ENCODE peak calls at places on chromosomes 12 and 14, in eight cellular contexts. E, W, K, D, S, J, A and X are unnamed samples.
A peak's percentile ranks its signal among the peaks of the same experiment; 100 is the strongest.

GRCh38 chr14:53330441-53330840 is 177.3 kb upstream of the DDHD1 start:
- DNase-seq in A (no peak), D (no peak), J (no peak), E (no peak), S (no peak), W (no peak), K (no peak), X (no peak)

GRCh38 chr14:64038857-64039542 is 186.2 kb downstream of the SYNE2 start:
- DNase-seq in J (no peak), E (no peak), W (no peak), A (no peak), D (no peak), K (peak; percentile 29), S (no peak), X (no peak)

GRCh38 chr12:100716658-100716948 is 78.0 kb upstream of the ANO4 start:
- DNase-seq in W (no peak), D (no peak), E (no peak), A (no peak), J (no peak), K (no peak), S (no peak), X (no peak)

GRCh38 chr12:69555461-69555860 is 29.8 kb upstream of the CCT2 start:
- DNase-seq in J (no peak), K (peak; percentile 94), S (no peak), A (no peak), W (no peak), E (no peak), D (no peak), X (peak; percentile 75)

GRCh38 chr12:105226219-105226618 is 9.8 kb downstream of the APPL2 start:
- DNase-seq in S (no peak), A (no peak), W (no peak), K (peak; percentile 98), J (peak; percentile 81), E (peak; percentile 8), D (peak; percentile 30), X (peak; percentile 96)

GRCh38 chr14:105578070-105578469 is 51.7 kb downstream of the TMEM121 start:
- DNase-seq in J (no peak), D (no peak), K (no peak), S (no peak), W (no peak), E (no peak), A (no peak), X (no peak)

GRCh38 chr12:68587448-68587873 is 23.2 kb upstream of the RAP1B start:
- DNase-seq in E (peak; percentile 11), S (peak; percentile 18), K (no peak), D (no peak), J (no peak), A (no peak), W (no peak), X (no peak)

GRCh38 chr14:90654831-90655276 is 161.4 kb downstream of the TTC7B start:
- DNase-seq in A (no peak), E (no peak), W (no peak), J (no peak), S (no peak), K (peak; percentile 17), D (no peak), X (no peak)

GRCh38 chr14:93736378-93737014 is 51.8 kb downstream of the PRIMA1 start:
- DNase-seq in K (no peak), W (no peak), J (no peak), A (no peak), S (no peak), E (no peak), D (no peak), X (no peak)

GRCh38 chr14:94411638-94412037 is 23.2 kb upstream of the SERPINA1 start:
- DNase-seq in W (no peak), A (no peak), J (no peak), D (no peak), S (no peak), K (peak; percentile 20), E (no peak), X (peak; percentile 49)

GRCh38 chr12:121124402-121125109 is 8.1 kb upstream of the P2RX7 start:
- DNase-seq in A (no peak), J (no peak), S (no peak), K (peak; percentile 92), W (no peak), E (no peak), D (no peak), X (peak; percentile 72)

GRCh38 chr12:113298861-113299545 is 35.9 kb downstream of the SLC8B1 start:
- DNase-seq in E (no peak), J (peak; percentile 74), D (peak; percentile 32), K (peak; percentile 47), A (no peak), W (no peak), S (no peak), X (peak; percentile 51)

GRCh38 chr12:103884316-103884715 is 43.3 kb upstream of the NT5DC3 start:
- DNase-seq in W (no peak), J (peak; percentile 0), K (peak; percentile 76), A (no peak), E (peak; percentile 14), D (no peak), S (peak; percentile 38), X (peak; percentile 62)

GRCh38 chr12:119835068-119835467 is 42.1 kb downstream of the CIT start:
- DNase-seq in E (no peak), S (no peak), J (no peak), K (peak; percentile 31), W (no peak), A (no peak), D (no peak), X (peak; percentile 38)

GRCh38 chr14:60506462-60506984 is 2.4 kb upstream of the SIX6 start:
- DNase-seq in D (no peak), S (no peak), W (no peak), A (no peak), J (no peak), E (no peak), K (no peak), X (no peak)

GRCh38 chr12:80353254-80353653 is 90.8 kb upstream of the PTPRQ start:
- DNase-seq in A (no peak), D (no peak), W (no peak), S (no peak), K (peak; percentile 73), E (no peak), J (no peak), X (peak; percentile 83)

GRCh38 chr14:21241218-21241819 is 27.9 kb downstream of the HNRNPC start:
- DNase-seq in W (no peak), E (no peak), D (no peak), A (peak; percentile 15), S (no peak), J (no peak), K (peak; percentile 58), X (peak; percentile 33)

GRCh38 chr12:120960657-120961056 is 17.7 kb upstream of the HNF1A start:
- DNase-seq in A (no peak), J (no peak), W (no peak), K (no peak), D (no peak), E (no peak), S (no peak), X (no peak)

GRCh38 chr14:81323621-81324400 is 76.3 kb downstream of the STON2 start:
- DNase-seq in K (no peak), E (no peak), A (peak; percentile 46), D (no peak), W (no peak), J (no peak), S (no peak), X (no peak)

GRCh38 chr12:130044991-130045621 is 117.2 kb upstream of the FZD10 start:
- DNase-seq in J (peak; percentile 16), W (no peak), A (peak; percentile 99), D (peak; percentile 2), S (no peak), K (no peak), E (no peak), X (no peak)

GRCh38 chr12:129325566-129325965 is 472.3 kb downstream of the GLT1D1 start:
- DNase-seq in W (no peak), S (no peak), J (no peak), K (no peak), E (no peak), A (peak; percentile 23), D (no peak), X (no peak)

GRCh38 chr12:121766290-121767039 is 27.0 kb downstream of the RHOF start:
- DNase-seq in S (no peak), K (no peak), E (no peak), J (no peak), A (no peak), W (no peak), D (no peak), X (no peak)

GRCh38 chr12:59113831-59114273 is 193.5 kb upstream of the LRIG3 start:
- DNase-seq in K (peak; percentile 86), D (peak; percentile 28), E (no peak), S (peak; percentile 8), J (peak; percentile 59), A (peak; percentile 50), W (no peak), X (peak; percentile 75)

GRCh38 chr12:3398196-3398789 is 92.7 kb upstream of the PRMT8 start:
- DNase-seq in J (no peak), K (no peak), S (no peak), E (no peak), D (no peak), W (no peak), A (no peak), X (no peak)